ENCODE peak calls at places on chromosomes 4 and X, in four cellular contexts. One of them, this sample, is unnamed.

GRCh38 chr4:94290245-94290644 is 52.4 kb downstream of the HPGDS start:
- DNase-seq in ovary: no peak
- DNase-seq in transverse colon: no peak
- DNase-seq in endothelial cell of umbilical vein: no peak
- DNase-seq in this sample: no peak

GRCh38 chrX:76987381-76987780 is 459.8 kb upstream of the FGF16 start:
- DNase-seq in ovary: no peak
- DNase-seq in transverse colon: no peak
- DNase-seq in endothelial cell of umbilical vein: no peak
- DNase-seq in this sample: no peak

GRCh38 chr4:25532579-25532978 is 123.1 kb upstream of the SLC34A2 start:
- DNase-seq in ovary: no peak
- DNase-seq in transverse colon: no peak
- DNase-seq in endothelial cell of umbilical vein: no peak
- DNase-seq in this sample: no peak

GRCh38 chrX:104565791-104566687 is at the start of gene IL1RAPL2:
- DNase-seq in ovary: no peak
- DNase-seq in transverse colon: peak
- DNase-seq in endothelial cell of umbilical vein: no peak
- DNase-seq in this sample: no peak

GRCh38 chrX:107978707-107979307 is 3.4 kb downstream of the TEX13B start:
- DNase-seq in ovary: no peak
- DNase-seq in transverse colon: no peak
- DNase-seq in endothelial cell of umbilical vein: peak
- DNase-seq in this sample: peak

GRCh38 chr4:25031077-25031606 is 396 bp upstream of the LGI2 start:
- DNase-seq in ovary: peak
- DNase-seq in transverse colon: peak
- DNase-seq in endothelial cell of umbilical vein: no peak
- DNase-seq in this sample: no peak

GRCh38 chr4:86338989-86339388 is 20.9 kb downstream of the MAPK10 start:
- DNase-seq in ovary: no peak
- DNase-seq in transverse colon: no peak
- DNase-seq in endothelial cell of umbilical vein: peak
- DNase-seq in this sample: no peak

GRCh38 chrX:96576358-96576757 is 108.3 kb upstream of the DIAPH2 start:
- DNase-seq in ovary: no peak
- DNase-seq in transverse colon: no peak
- DNase-seq in endothelial cell of umbilical vein: peak
- DNase-seq in this sample: no peak

GRCh38 chrX:2351321-2351720 is 149.5 kb downstream of the DHRSX start:
- DNase-seq in ovary: no peak
- DNase-seq in transverse colon: no peak
- DNase-seq in endothelial cell of umbilical vein: peak
- DNase-seq in this sample: no peak

GRCh38 chr4:165301833-165302232 is 25.6 kb upstream of the MSMO1 start:
- DNase-seq in ovary: no peak
- DNase-seq in transverse colon: no peak
- DNase-seq in endothelial cell of umbilical vein: peak
- DNase-seq in this sample: peak

GRCh38 chr4:1830642-1831228 is 25.2 kb downstream of the LETM1 start:
- DNase-seq in ovary: no peak
- DNase-seq in transverse colon: no peak
- DNase-seq in endothelial cell of umbilical vein: no peak
- DNase-seq in this sample: no peak

GRCh38 chrX:132837971-132838370 is 120.5 kb downstream of the HS6ST2 start:
- DNase-seq in ovary: no peak
- DNase-seq in transverse colon: peak
- DNase-seq in endothelial cell of umbilical vein: no peak
- DNase-seq in this sample: no peak

GRCh38 chr4:2413821-2414610 is 4.4 kb downstream of the ZFYVE28 start:
- DNase-seq in ovary: no peak
- DNase-seq in transverse colon: peak
- DNase-seq in endothelial cell of umbilical vein: peak
- DNase-seq in this sample: no peak

GRCh38 chr4:21780158-21780557 is 168.4 kb downstream of the KCNIP4 start:
- DNase-seq in ovary: no peak
- DNase-seq in transverse colon: no peak
- DNase-seq in endothelial cell of umbilical vein: no peak
- DNase-seq in this sample: no peak

GRCh38 chrX:77446840-77447239 is 349 bp upstream of the FGF16 start:
- DNase-seq in ovary: no peak
- DNase-seq in transverse colon: no peak
- DNase-seq in endothelial cell of umbilical vein: peak
- DNase-seq in this sample: peak

GRCh38 chrX:114344756-114345155 is 239.1 kb upstream of the HTR2C start:
- DNase-seq in ovary: no peak
- DNase-seq in transverse colon: no peak
- DNase-seq in endothelial cell of umbilical vein: peak
- DNase-seq in this sample: peak

DNA sequence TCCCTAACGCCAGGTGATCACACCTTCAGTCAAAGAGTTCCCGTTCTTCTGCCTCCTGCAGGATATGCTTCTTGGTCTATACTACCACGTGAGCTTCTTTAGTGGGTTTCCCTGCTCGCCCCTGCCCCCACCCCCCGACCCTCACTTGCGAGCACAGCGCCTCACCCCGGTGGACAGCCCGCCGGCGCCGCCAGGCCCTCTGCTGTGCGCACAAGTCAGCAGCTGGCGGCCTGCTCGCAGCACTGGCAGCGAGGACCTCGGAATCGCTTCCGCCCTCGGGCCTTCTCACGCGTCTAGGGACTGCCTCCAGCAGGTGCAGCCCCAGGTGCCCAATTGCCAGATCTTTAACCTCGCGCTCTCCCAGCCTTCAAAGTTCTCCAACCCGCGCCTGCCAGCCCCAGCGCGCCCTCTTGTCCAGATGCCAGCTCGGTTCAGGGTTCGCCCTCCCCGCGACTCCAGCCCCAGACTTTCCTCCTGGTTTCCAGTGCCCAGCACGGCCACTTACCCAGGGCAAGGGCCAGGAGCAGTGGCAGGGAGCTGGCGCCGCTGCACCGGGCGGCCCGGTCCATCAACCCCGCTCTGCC is 474 bp downstream of the BTC start:
- DNase-seq in ovary: peak
- DNase-seq in transverse colon: peak
- DNase-seq in endothelial cell of umbilical vein: peak
- DNase-seq in this sample: peak
- TF ChIP-seq POLR2A in ovary: no peak
- TF ChIP-seq POLR2A in transverse colon: peak
- TF ChIP-seq POLR2A in endothelial cell of umbilical vein: no peak
- TF ChIP-seq POLR2A in this sample: no peak

DNA sequence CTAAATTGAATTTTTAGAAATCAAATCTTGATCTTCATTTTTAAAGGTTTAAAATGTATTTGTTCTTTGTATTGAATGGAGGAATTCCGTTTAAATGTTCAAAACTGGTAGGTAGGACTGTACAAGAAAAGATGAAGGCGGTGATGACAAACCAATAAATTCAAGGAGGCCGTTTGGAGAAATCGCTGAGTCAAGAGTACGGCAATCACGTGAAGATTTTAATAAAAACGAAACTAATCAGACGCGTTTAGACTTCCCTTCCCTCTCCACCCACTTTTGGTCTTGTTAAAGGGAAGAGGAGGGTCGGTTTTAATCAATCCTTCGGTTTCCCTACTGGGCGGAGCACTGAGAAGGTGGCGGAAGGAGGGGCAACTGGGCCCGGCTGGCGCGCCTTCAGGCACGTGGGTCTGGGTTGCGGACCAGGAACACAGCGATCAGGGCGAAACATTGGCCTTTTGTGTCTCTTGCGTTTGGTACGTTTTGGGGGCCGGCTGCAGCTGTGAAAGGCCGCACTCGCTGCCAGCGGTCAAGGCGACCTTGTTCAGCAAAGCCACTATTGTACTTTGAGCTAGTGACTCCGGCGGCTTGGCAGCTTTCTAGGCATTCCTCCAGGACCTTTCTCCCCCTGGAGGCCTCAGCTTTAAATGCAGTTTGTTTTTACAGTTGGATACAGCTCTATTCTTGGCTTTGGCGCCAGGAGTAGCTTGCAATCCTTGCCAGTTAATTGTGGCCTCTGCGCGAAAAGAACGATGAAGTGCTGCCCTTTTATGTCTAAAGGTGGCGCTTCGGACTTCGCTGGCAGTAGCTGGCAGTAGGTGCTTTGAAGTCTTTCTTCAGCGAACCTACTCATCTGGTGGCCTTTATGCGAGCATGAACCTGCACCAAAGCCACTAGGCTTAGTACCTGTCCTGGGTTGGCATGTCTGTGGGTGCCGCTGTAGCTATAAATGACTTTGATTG is 16.7 kb upstream of the LAMP2 start:
- DNase-seq in ovary: peak
- DNase-seq in transverse colon: peak
- DNase-seq in endothelial cell of umbilical vein: peak
- DNase-seq in this sample: peak
- TF ChIP-seq POLR2A in ovary: peak
- TF ChIP-seq POLR2A in transverse colon: peak
- TF ChIP-seq POLR2A in endothelial cell of umbilical vein: no peak
- TF ChIP-seq POLR2A in this sample: peak

GRCh38 chrX:130606415-130606814 is 204.6 kb downstream of the RBMX2 start:
- DNase-seq in ovary: no peak
- DNase-seq in transverse colon: no peak
- DNase-seq in endothelial cell of umbilical vein: no peak
- DNase-seq in this sample: no peak

GRCh38 chrX:130607431-130607830 is 205.6 kb downstream of the RBMX2 start:
- DNase-seq in ovary: no peak
- DNase-seq in transverse colon: no peak
- DNase-seq in endothelial cell of umbilical vein: no peak
- DNase-seq in this sample: no peak
- TF ChIP-seq POLR2A in ovary: no peak
- TF ChIP-seq POLR2A in transverse colon: no peak
- TF ChIP-seq POLR2A in endothelial cell of umbilical vein: no peak
- TF ChIP-seq POLR2A in this sample: no peak

GRCh38 chr4:133148690-133149363 is at the start of gene PCDH10:
- DNase-seq in ovary: peak
- DNase-seq in transverse colon: peak
- DNase-seq in endothelial cell of umbilical vein: peak
- DNase-seq in this sample: peak
- TF ChIP-seq POLR2A in ovary: peak
- TF ChIP-seq POLR2A in transverse colon: no peak
- TF ChIP-seq POLR2A in endothelial cell of umbilical vein: peak
- TF ChIP-seq POLR2A in this sample: no peak

DNA sequence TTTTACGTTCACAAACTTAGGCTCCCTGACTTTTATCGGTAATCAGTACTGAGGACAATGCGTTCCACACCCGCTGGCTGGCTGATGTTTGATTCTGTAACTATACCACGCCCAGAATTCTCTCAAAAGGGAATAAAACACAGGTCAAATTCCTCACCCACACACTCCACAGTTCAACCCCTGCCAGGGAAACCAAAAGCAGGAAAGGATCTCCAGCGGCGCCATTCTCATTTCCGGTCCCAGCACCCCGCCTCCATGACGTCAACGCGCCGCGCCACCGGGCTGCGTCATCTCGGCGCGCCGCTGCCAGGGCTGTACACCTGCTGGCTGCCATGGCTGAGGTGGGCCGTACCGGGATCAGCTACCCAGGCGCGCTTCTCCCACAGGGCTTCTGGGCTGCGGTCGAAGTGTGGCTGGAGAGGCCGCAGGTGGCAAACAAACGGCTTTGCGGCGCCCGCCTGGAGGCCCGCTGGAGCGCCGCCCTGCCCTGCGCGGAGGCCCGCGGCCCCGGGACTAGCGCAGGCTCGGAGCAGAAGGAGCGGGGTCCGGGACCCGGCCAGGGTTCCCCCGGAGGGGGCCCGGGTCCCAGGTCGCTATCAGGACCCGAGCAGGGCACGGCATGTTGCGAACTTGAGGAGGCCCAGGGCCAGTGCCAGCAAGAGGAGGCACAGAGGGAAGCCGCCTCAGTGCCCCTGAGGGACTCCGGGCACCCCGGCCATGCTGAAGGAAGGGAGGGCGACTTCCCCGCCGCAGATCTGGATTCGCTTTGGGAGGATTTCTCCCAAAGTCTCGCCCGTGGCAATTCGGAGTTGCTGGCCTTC is at the start of the genes ACOX3 and TRMT44:
- DNase-seq in ovary: peak
- DNase-seq in transverse colon: peak
- DNase-seq in endothelial cell of umbilical vein: peak
- DNase-seq in this sample: peak
- TF ChIP-seq POLR2A in ovary: peak
- TF ChIP-seq POLR2A in transverse colon: peak
- TF ChIP-seq POLR2A in endothelial cell of umbilical vein: peak
- TF ChIP-seq POLR2A in this sample: peak

This sample was measured in erythroblast.